ENCODE peak calls at places on chromosomes 1 and 21, in eight cellular contexts. One of them, this sample, is unnamed.

GRCh38 chr1:171389176-171389575 is 75.2 kb downstream of the FMO4 start:
- DNase-seq in glomerular endothelial cell: no peak
- DNase-seq in A172: no peak
- DNase-seq in CMK: no peak
- DNase-seq in suprapubic skin: no peak
- DNase-seq in heart left ventricle: no peak
- DNase-seq in stimulated activated CD4-positive, alpha-beta T cell treated with anti-CD3 and anti-CD28 coated beads, Interleukin-4, amount 100 ng/mL, for 48 hours: no peak
- DNase-seq in activated CD4-positive, alpha-beta T cell treated with anti-CD3 and anti-CD28 coated beads for 24 hours: no peak
- DNase-seq in this sample: no peak

GRCh38 chr1:12294076-12294475 is 64.2 kb downstream of the VPS13D start:
- DNase-seq in activated CD4-positive, alpha-beta T cell treated with anti-CD3 and anti-CD28 coated beads for 24 hours: no peak
- DNase-seq in CMK: no peak
- DNase-seq in suprapubic skin: no peak
- DNase-seq in glomerular endothelial cell: no peak
- DNase-seq in A172: no peak
- DNase-seq in heart left ventricle: no peak
- DNase-seq in stimulated activated CD4-positive, alpha-beta T cell treated with anti-CD3 and anti-CD28 coated beads, Interleukin-4, amount 100 ng/mL, for 48 hours: no peak
- DNase-seq in this sample: no peak

GRCh38 chr21:39020751-39021474 is 162.3 kb downstream of the PSMG1 start:
- DNase-seq in glomerular endothelial cell: no peak
- DNase-seq in heart left ventricle: no peak
- DNase-seq in CMK: peak; percentile 84
- DNase-seq in activated CD4-positive, alpha-beta T cell treated with anti-CD3 and anti-CD28 coated beads for 24 hours: no peak
- DNase-seq in suprapubic skin: no peak
- DNase-seq in A172: peak; percentile 28
- DNase-seq in stimulated activated CD4-positive, alpha-beta T cell treated with anti-CD3 and anti-CD28 coated beads, Interleukin-4, amount 100 ng/mL, for 48 hours: no peak
- DNase-seq in this sample: no peak

GRCh38 chr1:93569479-93569878 is 112.2 kb downstream of the BCAR3 start:
- DNase-seq in stimulated activated CD4-positive, alpha-beta T cell treated with anti-CD3 and anti-CD28 coated beads, Interleukin-4, amount 100 ng/mL, for 48 hours: no peak
- DNase-seq in suprapubic skin: no peak
- DNase-seq in CMK: no peak
- DNase-seq in A172: no peak
- DNase-seq in glomerular endothelial cell: no peak
- DNase-seq in heart left ventricle: no peak
- DNase-seq in activated CD4-positive, alpha-beta T cell treated with anti-CD3 and anti-CD28 coated beads for 24 hours: no peak
- DNase-seq in this sample: no peak

GRCh38 chr1:171122903-171123302 is 32.2 kb downstream of the FMO3 start:
- DNase-seq in suprapubic skin: no peak
- DNase-seq in A172: no peak
- DNase-seq in stimulated activated CD4-positive, alpha-beta T cell treated with anti-CD3 and anti-CD28 coated beads, Interleukin-4, amount 100 ng/mL, for 48 hours: no peak
- DNase-seq in heart left ventricle: no peak
- DNase-seq in activated CD4-positive, alpha-beta T cell treated with anti-CD3 and anti-CD28 coated beads for 24 hours: no peak
- DNase-seq in glomerular endothelial cell: no peak
- DNase-seq in CMK: no peak
- DNase-seq in this sample: no peak

GRCh38 chr1:237398751-237399150 is 356.8 kb downstream of the RYR2 start:
- DNase-seq in heart left ventricle: no peak
- DNase-seq in activated CD4-positive, alpha-beta T cell treated with anti-CD3 and anti-CD28 coated beads for 24 hours: no peak
- DNase-seq in suprapubic skin: no peak
- DNase-seq in CMK: no peak
- DNase-seq in A172: no peak
- DNase-seq in glomerular endothelial cell: no peak
- DNase-seq in stimulated activated CD4-positive, alpha-beta T cell treated with anti-CD3 and anti-CD28 coated beads, Interleukin-4, amount 100 ng/mL, for 48 hours: no peak
- DNase-seq in this sample: no peak

GRCh38 chr1:38018864-38019343 is 6.4 kb downstream of the UTP11 start:
- DNase-seq in suprapubic skin: no peak
- DNase-seq in activated CD4-positive, alpha-beta T cell treated with anti-CD3 and anti-CD28 coated beads for 24 hours: no peak
- DNase-seq in CMK: no peak
- DNase-seq in heart left ventricle: no peak
- DNase-seq in A172: peak; percentile 25
- DNase-seq in stimulated activated CD4-positive, alpha-beta T cell treated with anti-CD3 and anti-CD28 coated beads, Interleukin-4, amount 100 ng/mL, for 48 hours: no peak
- DNase-seq in glomerular endothelial cell: no peak
- DNase-seq in this sample: no peak

GRCh38 chr1:204751883-204752687 is 66.5 kb upstream of the LRRN2 start:
- DNase-seq in A172: peak; percentile 31
- DNase-seq in glomerular endothelial cell: no peak
- DNase-seq in CMK: no peak
- DNase-seq in stimulated activated CD4-positive, alpha-beta T cell treated with anti-CD3 and anti-CD28 coated beads, Interleukin-4, amount 100 ng/mL, for 48 hours: no peak
- DNase-seq in heart left ventricle: no peak
- DNase-seq in activated CD4-positive, alpha-beta T cell treated with anti-CD3 and anti-CD28 coated beads for 24 hours: no peak
- DNase-seq in suprapubic skin: peak; percentile 69
- DNase-seq in this sample: no peak

GRCh38 chr1:6891781-6892579 is 106.7 kb downstream of the CAMTA1 start:
- DNase-seq in activated CD4-positive, alpha-beta T cell treated with anti-CD3 and anti-CD28 coated beads for 24 hours: no peak
- DNase-seq in A172: no peak
- DNase-seq in stimulated activated CD4-positive, alpha-beta T cell treated with anti-CD3 and anti-CD28 coated beads, Interleukin-4, amount 100 ng/mL, for 48 hours: no peak
- DNase-seq in CMK: no peak
- DNase-seq in glomerular endothelial cell: no peak
- DNase-seq in heart left ventricle: no peak
- DNase-seq in suprapubic skin: no peak
- DNase-seq in this sample: no peak

GRCh38 chr1:20496241-20496661 is 10.2 kb upstream of the CAMK2N1 start:
- DNase-seq in activated CD4-positive, alpha-beta T cell treated with anti-CD3 and anti-CD28 coated beads for 24 hours: no peak
- DNase-seq in glomerular endothelial cell: no peak
- DNase-seq in A172: peak; percentile 34
- DNase-seq in heart left ventricle: no peak
- DNase-seq in CMK: no peak
- DNase-seq in suprapubic skin: no peak
- DNase-seq in stimulated activated CD4-positive, alpha-beta T cell treated with anti-CD3 and anti-CD28 coated beads, Interleukin-4, amount 100 ng/mL, for 48 hours: peak; percentile 20
- DNase-seq in this sample: no peak

GRCh38 chr1:210663730-210664573 is 335.2 kb downstream of the HHAT start:
- DNase-seq in CMK: no peak
- DNase-seq in suprapubic skin: no peak
- DNase-seq in heart left ventricle: no peak
- DNase-seq in activated CD4-positive, alpha-beta T cell treated with anti-CD3 and anti-CD28 coated beads for 24 hours: no peak
- DNase-seq in A172: peak; percentile 45
- DNase-seq in stimulated activated CD4-positive, alpha-beta T cell treated with anti-CD3 and anti-CD28 coated beads, Interleukin-4, amount 100 ng/mL, for 48 hours: no peak
- DNase-seq in glomerular endothelial cell: no peak
- DNase-seq in this sample: no peak

This sample was measured in stimulated activated effector memory CD8-positive, alpha-beta T cell treated with anti-CD3 and anti-CD28 coated beads, Interleukin-12 subunit alpha, Interleukin-12 subunit beta, amount 100 ng/mL, for 72 hours.